ENCODE peak calls at places on chromosomes 6 and 20, in eight cellular contexts. One of them, this sample, is unnamed.

GRCh38 chr20:49669601-49670189 is 44.0 kb downstream of the B4GALT5 start:
- DNase-seq in GM12878: peak; percentile 85
- DNase-seq in IMR-90: no peak
- DNase-seq in esophagus squamous epithelium: no peak
- DNase-seq in thyroid gland: no peak
- DNase-seq in ovary: no peak
- DNase-seq in A549: no peak
- DNase-seq in prostate gland: no peak
- DNase-seq in this sample: no peak

GRCh38 chr6:53728570-53729194 is 63.1 kb upstream of the KLHL31 start:
- DNase-seq in GM12878: no peak
- DNase-seq in IMR-90: peak; percentile 49
- DNase-seq in esophagus squamous epithelium: no peak
- DNase-seq in thyroid gland: peak; percentile 38
- DNase-seq in ovary: peak; percentile 28
- DNase-seq in A549: peak; percentile 42
- DNase-seq in prostate gland: peak; percentile 21
- DNase-seq in this sample: peak; percentile 39

GRCh38 chr20:33411136-33411690 is 9.9 kb upstream of the CDK5RAP1 start:
- DNase-seq in GM12878: no peak
- DNase-seq in IMR-90: no peak
- DNase-seq in esophagus squamous epithelium: no peak
- DNase-seq in thyroid gland: no peak
- DNase-seq in ovary: no peak
- DNase-seq in A549: no peak
- DNase-seq in prostate gland: no peak
- DNase-seq in this sample: no peak

GRCh38 chr6:79421001-79421411 is 116.2 kb downstream of the LCA5 start:
- DNase-seq in GM12878: no peak
- DNase-seq in IMR-90: peak; percentile 65
- DNase-seq in esophagus squamous epithelium: no peak
- DNase-seq in thyroid gland: no peak
- DNase-seq in ovary: no peak
- DNase-seq in A549: no peak
- DNase-seq in prostate gland: no peak
- DNase-seq in this sample: no peak

GRCh38 chr6:126380072-126380583 is 40.2 kb downstream of the CENPW start:
- DNase-seq in GM12878: no peak
- DNase-seq in IMR-90: no peak
- DNase-seq in esophagus squamous epithelium: no peak
- DNase-seq in thyroid gland: no peak
- DNase-seq in ovary: no peak
- DNase-seq in A549: no peak
- DNase-seq in prostate gland: no peak
- DNase-seq in this sample: no peak

GRCh38 chr6:97850458-97851218 is 567.6 kb upstream of the MMS22L start:
- DNase-seq in GM12878: no peak
- DNase-seq in IMR-90: no peak
- DNase-seq in esophagus squamous epithelium: no peak
- DNase-seq in thyroid gland: no peak
- DNase-seq in ovary: no peak
- DNase-seq in A549: no peak
- DNase-seq in prostate gland: no peak
- DNase-seq in this sample: no peak

GRCh38 chr6:111806561-111807497 is 66.4 kb downstream of the FYN start:
- DNase-seq in GM12878: no peak
- DNase-seq in IMR-90: no peak
- DNase-seq in esophagus squamous epithelium: no peak
- DNase-seq in thyroid gland: no peak
- DNase-seq in ovary: no peak
- DNase-seq in A549: no peak
- DNase-seq in prostate gland: no peak
- DNase-seq in this sample: no peak

GRCh38 chr6:4350571-4351505 is 215.5 kb upstream of the ECI2 start:
- DNase-seq in GM12878: no peak
- DNase-seq in IMR-90: peak; percentile 73
- DNase-seq in esophagus squamous epithelium: no peak
- DNase-seq in thyroid gland: no peak
- DNase-seq in ovary: no peak
- DNase-seq in A549: no peak
- DNase-seq in prostate gland: no peak
- DNase-seq in this sample: peak; percentile 80

GRCh38 chr20:2515203-2515602 is 6.5 kb upstream of the ZNF343 start:
- DNase-seq in GM12878: no peak
- DNase-seq in IMR-90: no peak
- DNase-seq in esophagus squamous epithelium: no peak
- DNase-seq in thyroid gland: no peak
- DNase-seq in ovary: no peak
- DNase-seq in A549: no peak
- DNase-seq in prostate gland: no peak
- DNase-seq in this sample: no peak

GRCh38 chr6:47188588-47189021 is 121.1 kb downstream of the TNFRSF21 start:
- DNase-seq in GM12878: no peak
- DNase-seq in IMR-90: peak; percentile 78
- DNase-seq in esophagus squamous epithelium: no peak
- DNase-seq in thyroid gland: peak; percentile 11
- DNase-seq in ovary: no peak
- DNase-seq in A549: peak; percentile 41
- DNase-seq in prostate gland: no peak
- DNase-seq in this sample: no peak

GRCh38 chr6:133837801-133838349 is 51.0 kb upstream of the TCF21 start:
- DNase-seq in GM12878: no peak
- DNase-seq in IMR-90: no peak
- DNase-seq in esophagus squamous epithelium: no peak
- DNase-seq in thyroid gland: peak; percentile 74
- DNase-seq in ovary: no peak
- DNase-seq in A549: peak; percentile 81
- DNase-seq in prostate gland: peak; percentile 33
- DNase-seq in this sample: no peak

GRCh38 chr20:58888521-58889333 is 36.2 kb downstream of the GNAS start:
- DNase-seq in GM12878: no peak
- DNase-seq in IMR-90: peak; percentile 72
- DNase-seq in esophagus squamous epithelium: peak; percentile 8
- DNase-seq in thyroid gland: peak; percentile 81
- DNase-seq in ovary: peak; percentile 80
- DNase-seq in A549: no peak
- DNase-seq in prostate gland: peak; percentile 77
- DNase-seq in this sample: peak; percentile 82

GRCh38 chr6:163711615-163712568 is 297.4 kb downstream of the QKI start:
- DNase-seq in GM12878: peak; percentile 72
- DNase-seq in IMR-90: no peak
- DNase-seq in esophagus squamous epithelium: no peak
- DNase-seq in thyroid gland: no peak
- DNase-seq in ovary: no peak
- DNase-seq in A549: no peak
- DNase-seq in prostate gland: no peak
- DNase-seq in this sample: peak; percentile 84

GRCh38 chr20:63134201-63134612 is 81.7 kb downstream of the YTHDF1 start:
- DNase-seq in GM12878: no peak
- DNase-seq in IMR-90: no peak
- DNase-seq in esophagus squamous epithelium: no peak
- DNase-seq in thyroid gland: no peak
- DNase-seq in ovary: no peak
- DNase-seq in A549: no peak
- DNase-seq in prostate gland: no peak
- DNase-seq in this sample: no peak

GRCh38 chr6:127858992-127859391 is 41.9 kb downstream of the THEMIS start:
- DNase-seq in GM12878: no peak
- DNase-seq in IMR-90: no peak
- DNase-seq in esophagus squamous epithelium: no peak
- DNase-seq in thyroid gland: no peak
- DNase-seq in ovary: no peak
- DNase-seq in A549: no peak
- DNase-seq in prostate gland: no peak
- DNase-seq in this sample: no peak

DNA sequence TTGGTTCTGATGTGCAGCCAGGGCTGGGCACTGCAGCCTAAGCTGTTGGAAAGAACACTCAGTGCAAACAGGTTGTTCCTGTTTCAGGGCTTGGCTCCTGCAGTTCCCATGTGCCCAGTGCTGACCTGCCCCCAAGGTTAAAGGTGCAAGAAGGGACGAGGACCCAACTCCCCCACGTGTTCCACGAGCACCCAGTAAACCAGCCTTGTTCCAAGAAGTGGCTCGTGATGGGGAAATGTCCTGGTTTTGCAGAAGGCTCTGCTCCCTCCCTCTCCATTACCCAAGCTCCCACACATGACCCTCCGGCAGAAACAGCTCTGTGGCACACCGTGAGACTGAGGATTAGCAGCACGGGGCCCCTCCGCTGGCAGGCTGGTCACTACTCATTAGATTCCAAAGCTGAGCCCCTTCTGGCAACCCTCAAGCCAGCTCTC is 9.4 kb downstream of the ACSS1 start:
- DNase-seq in GM12878: no peak
- DNase-seq in IMR-90: no peak
- DNase-seq in esophagus squamous epithelium: no peak
- DNase-seq in thyroid gland: peak; percentile 54
- DNase-seq in ovary: no peak
- DNase-seq in A549: no peak
- DNase-seq in prostate gland: no peak
- DNase-seq in this sample: no peak
- H3K27ac ChIP-seq in GM12878: no peak overlapping the region
- H3K27ac ChIP-seq in IMR-90: no peak overlapping the region
- H3K27ac ChIP-seq in esophagus squamous epithelium: no peak overlapping the region
- H3K27ac ChIP-seq in thyroid gland: peak overlapping the region; percentile 25
- H3K27ac ChIP-seq in ovary: no peak overlapping the region
- H3K27ac ChIP-seq in A549: no peak overlapping the region
- H3K27ac ChIP-seq in prostate gland: peak overlapping the region; percentile 46
- H3K27ac ChIP-seq in this sample: peak overlapping the region; percentile 93

GRCh38 chr6:37551446-37551845 is 51.8 kb upstream of the CCDC167 start:
- DNase-seq in GM12878: no peak
- DNase-seq in IMR-90: no peak
- DNase-seq in esophagus squamous epithelium: no peak
- DNase-seq in thyroid gland: no peak
- DNase-seq in ovary: no peak
- DNase-seq in A549: no peak
- DNase-seq in prostate gland: no peak
- DNase-seq in this sample: no peak
- H3K4me1 ChIP-seq in GM12878: peaks cover 84% of the 10 kb centered on the region
- H3K4me1 ChIP-seq in IMR-90: peaks cover 17% of the 10 kb centered on the region
- H3K4me1 ChIP-seq in esophagus squamous epithelium: peaks cover 6% of the 10 kb centered on the region
- H3K4me1 ChIP-seq in thyroid gland: no peaks in the 10 kb centered on the region
- H3K4me1 ChIP-seq in ovary: peaks cover 4% of the 10 kb centered on the region
- H3K4me1 ChIP-seq in A549: peaks cover 39% of the 10 kb centered on the region
- H3K4me1 ChIP-seq in prostate gland: no peaks in the 10 kb centered on the region
- H3K4me1 ChIP-seq in this sample: peaks cover 13% of the 10 kb centered on the region

GRCh38 chr20:38162878-38163875 is 1.9 kb downstream of the TGM2 start:
- DNase-seq in GM12878: no peak
- DNase-seq in IMR-90: no peak
- DNase-seq in esophagus squamous epithelium: no peak
- DNase-seq in thyroid gland: no peak
- DNase-seq in ovary: no peak
- DNase-seq in A549: no peak
- DNase-seq in prostate gland: no peak
- DNase-seq in this sample: no peak
- TF ChIP-seq POLR2A in GM12878: no peak
- TF ChIP-seq POLR2A in IMR-90: no peak
- TF ChIP-seq POLR2A in esophagus squamous epithelium: no peak
- TF ChIP-seq POLR2A in thyroid gland: no peak
- TF ChIP-seq POLR2A in ovary: no peak
- TF ChIP-seq POLR2A in A549: no peak
- TF ChIP-seq POLR2A in prostate gland: no peak
- TF ChIP-seq POLR2A in this sample: no peak

GRCh38 chr6:41338654-41339053 is 3.2 kb downstream of the NCR2 start:
- DNase-seq in GM12878: no peak
- DNase-seq in IMR-90: no peak
- DNase-seq in esophagus squamous epithelium: no peak
- DNase-seq in thyroid gland: no peak
- DNase-seq in ovary: no peak
- DNase-seq in A549: no peak
- DNase-seq in prostate gland: no peak
- DNase-seq in this sample: no peak

GRCh38 chr6:41344865-41345264 is 9.5 kb downstream of the NCR2 start:
- DNase-seq in GM12878: no peak
- DNase-seq in IMR-90: no peak
- DNase-seq in esophagus squamous epithelium: no peak
- DNase-seq in thyroid gland: no peak
- DNase-seq in ovary: no peak
- DNase-seq in A549: no peak
- DNase-seq in prostate gland: no peak
- DNase-seq in this sample: no peak

GRCh38 chr6:41342241-41342640 is 6.8 kb downstream of the NCR2 start:
- DNase-seq in GM12878: no peak
- DNase-seq in IMR-90: no peak
- DNase-seq in esophagus squamous epithelium: no peak
- DNase-seq in thyroid gland: no peak
- DNase-seq in ovary: no peak
- DNase-seq in A549: no peak
- DNase-seq in prostate gland: no peak
- DNase-seq in this sample: no peak

GRCh38 chr6:41343641-41344187 is 8.3 kb downstream of the NCR2 start:
- DNase-seq in GM12878: no peak
- DNase-seq in IMR-90: no peak
- DNase-seq in esophagus squamous epithelium: no peak
- DNase-seq in thyroid gland: no peak
- DNase-seq in ovary: no peak
- DNase-seq in A549: no peak
- DNase-seq in prostate gland: no peak
- DNase-seq in this sample: no peak

DNA sequence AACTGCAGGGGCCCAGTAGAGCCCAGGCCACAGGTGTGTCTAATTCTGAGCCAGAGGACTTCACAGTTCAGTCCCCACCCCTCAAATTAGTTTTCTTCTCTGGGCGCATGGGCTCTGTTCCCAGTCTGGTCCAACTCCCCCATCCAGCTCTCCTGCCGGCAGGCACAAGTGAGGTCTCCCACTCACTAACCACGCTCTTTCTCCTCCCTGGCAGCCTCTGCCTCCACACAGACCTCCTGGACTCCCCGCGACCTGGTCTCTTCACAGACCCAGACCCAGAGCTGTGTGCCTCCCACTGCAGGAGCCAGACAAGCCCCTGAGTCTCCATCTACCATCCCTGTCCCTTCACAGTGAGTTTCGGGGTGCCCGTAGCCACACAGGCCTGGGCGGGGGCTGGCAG is 6.2 kb downstream of the NCR2 start:
- DNase-seq in GM12878: no peak
- DNase-seq in IMR-90: no peak
- DNase-seq in esophagus squamous epithelium: no peak
- DNase-seq in thyroid gland: no peak
- DNase-seq in ovary: no peak
- DNase-seq in A549: no peak
- DNase-seq in prostate gland: no peak
- DNase-seq in this sample: no peak
- H3K27ac ChIP-seq in GM12878: no peak overlapping the region
- H3K27ac ChIP-seq in IMR-90: no peak overlapping the region
- H3K27ac ChIP-seq in esophagus squamous epithelium: no peak overlapping the region
- H3K27ac ChIP-seq in thyroid gland: no peak overlapping the region
- H3K27ac ChIP-seq in ovary: no peak overlapping the region
- H3K27ac ChIP-seq in A549: no peak overlapping the region
- H3K27ac ChIP-seq in prostate gland: no peak overlapping the region
- H3K27ac ChIP-seq in this sample: no peak overlapping the region

GRCh38 chr6:36700071-36700811 is 2.6 kb downstream of the RAB44 start:
- DNase-seq in GM12878: no peak
- DNase-seq in IMR-90: no peak
- DNase-seq in esophagus squamous epithelium: no peak
- DNase-seq in thyroid gland: no peak
- DNase-seq in ovary: no peak
- DNase-seq in A549: no peak
- DNase-seq in prostate gland: no peak
- DNase-seq in this sample: no peak
- H3K4me1 ChIP-seq in GM12878: peaks cover 3% of the 10 kb centered on the region
- H3K4me1 ChIP-seq in IMR-90: no peaks in the 10 kb centered on the region
- H3K4me1 ChIP-seq in esophagus squamous epithelium: peaks cover 10% of the 10 kb centered on the region
- H3K4me1 ChIP-seq in thyroid gland: peaks cover 8% of the 10 kb centered on the region
- H3K4me1 ChIP-seq in ovary: no peaks in the 10 kb centered on the region
- H3K4me1 ChIP-seq in A549: peaks cover 5% of the 10 kb centered on the region
- H3K4me1 ChIP-seq in prostate gland: no peaks in the 10 kb centered on the region
- H3K4me1 ChIP-seq in this sample: no peaks in the 10 kb centered on the region

This sample was measured in heart left ventricle.